ENCODE peak calls at places on chromosomes 7 and 10, in eight cellular contexts. One of them, this sample, is unnamed.

GRCh38 chr7:66047426-66047825 is 28.2 kb upstream of the ASL start:
- DNase-seq in cardiac muscle cell: no peak
- DNase-seq in mucosa of descending colon: no peak
- DNase-seq in germinal center: no peak
- DNase-seq in left colon: no peak
- DNase-seq in HuH-7: no peak
- DNase-seq in DMS53: no peak
- DNase-seq in stimulated activated CD8-positive, alpha-beta memory T cell treated with anti-CD3 and anti-CD28 coated beads, Interleukin-4, amount 100 ng/mL, for 48 hours: no peak
- DNase-seq in this sample: no peak

GRCh38 chr10:110813743-110814472 is 57.8 kb upstream of the PDCD4 start:
- DNase-seq in DMS53: no peak
- DNase-seq in stimulated activated CD8-positive, alpha-beta memory T cell treated with anti-CD3 and anti-CD28 coated beads, Interleukin-4, amount 100 ng/mL, for 48 hours: no peak
- DNase-seq in mucosa of descending colon: no peak
- DNase-seq in left colon: no peak
- DNase-seq in germinal center: no peak
- DNase-seq in HuH-7: no peak
- DNase-seq in cardiac muscle cell: no peak
- DNase-seq in this sample: peak

GRCh38 chr7:145599376-145599775 is 517.2 kb upstream of the CNTNAP2 start:
- DNase-seq in DMS53: no peak
- DNase-seq in left colon: no peak
- DNase-seq in HuH-7: no peak
- DNase-seq in germinal center: no peak
- DNase-seq in stimulated activated CD8-positive, alpha-beta memory T cell treated with anti-CD3 and anti-CD28 coated beads, Interleukin-4, amount 100 ng/mL, for 48 hours: no peak
- DNase-seq in mucosa of descending colon: no peak
- DNase-seq in cardiac muscle cell: no peak
- DNase-seq in this sample: no peak

GRCh38 chr10:6642881-6643280 is 62.8 kb upstream of the PRKCQ start:
- DNase-seq in mucosa of descending colon: no peak
- DNase-seq in DMS53: no peak
- DNase-seq in germinal center: no peak
- DNase-seq in HuH-7: no peak
- DNase-seq in stimulated activated CD8-positive, alpha-beta memory T cell treated with anti-CD3 and anti-CD28 coated beads, Interleukin-4, amount 100 ng/mL, for 48 hours: peak
- DNase-seq in cardiac muscle cell: no peak
- DNase-seq in left colon: no peak
- DNase-seq in this sample: no peak

GRCh38 chr10:851891-852290 is 79.6 kb downstream of the LARP4B start:
- DNase-seq in cardiac muscle cell: no peak
- DNase-seq in germinal center: peak
- DNase-seq in left colon: no peak
- DNase-seq in stimulated activated CD8-positive, alpha-beta memory T cell treated with anti-CD3 and anti-CD28 coated beads, Interleukin-4, amount 100 ng/mL, for 48 hours: no peak
- DNase-seq in HuH-7: no peak
- DNase-seq in DMS53: no peak
- DNase-seq in mucosa of descending colon: no peak
- DNase-seq in this sample: no peak

GRCh38 chr7:88789480-88790064 is 6.0 kb downstream of the TEX47 start:
- DNase-seq in HuH-7: no peak
- DNase-seq in mucosa of descending colon: no peak
- DNase-seq in cardiac muscle cell: peak
- DNase-seq in stimulated activated CD8-positive, alpha-beta memory T cell treated with anti-CD3 and anti-CD28 coated beads, Interleukin-4, amount 100 ng/mL, for 48 hours: no peak
- DNase-seq in germinal center: peak
- DNase-seq in DMS53: peak
- DNase-seq in left colon: no peak
- DNase-seq in this sample: peak

GRCh38 chr7:151167197-151167911 is at the start of gene GBX1:
- DNase-seq in HuH-7: peak
- DNase-seq in stimulated activated CD8-positive, alpha-beta memory T cell treated with anti-CD3 and anti-CD28 coated beads, Interleukin-4, amount 100 ng/mL, for 48 hours: no peak
- DNase-seq in left colon: no peak
- DNase-seq in cardiac muscle cell: peak
- DNase-seq in DMS53: peak
- DNase-seq in mucosa of descending colon: no peak
- DNase-seq in germinal center: peak
- DNase-seq in this sample: no peak

GRCh38 chr7:7180725-7181428 is 1.5 kb upstream of the C1GALT1 start:
- DNase-seq in DMS53: no peak
- DNase-seq in left colon: peak
- DNase-seq in germinal center: no peak
- DNase-seq in HuH-7: no peak
- DNase-seq in cardiac muscle cell: no peak
- DNase-seq in mucosa of descending colon: peak
- DNase-seq in stimulated activated CD8-positive, alpha-beta memory T cell treated with anti-CD3 and anti-CD28 coated beads, Interleukin-4, amount 100 ng/mL, for 48 hours: no peak
- DNase-seq in this sample: no peak

GRCh38 chr10:19683965-19684364 is 132.3 kb upstream of the PLXDC2 start:
- DNase-seq in cardiac muscle cell: no peak
- DNase-seq in left colon: no peak
- DNase-seq in stimulated activated CD8-positive, alpha-beta memory T cell treated with anti-CD3 and anti-CD28 coated beads, Interleukin-4, amount 100 ng/mL, for 48 hours: no peak
- DNase-seq in HuH-7: no peak
- DNase-seq in germinal center: no peak
- DNase-seq in mucosa of descending colon: no peak
- DNase-seq in DMS53: no peak
- DNase-seq in this sample: no peak

GRCh38 chr10:51965451-51965850 is 266.1 kb upstream of the CSTF2T start:
- DNase-seq in germinal center: no peak
- DNase-seq in mucosa of descending colon: no peak
- DNase-seq in cardiac muscle cell: no peak
- DNase-seq in left colon: no peak
- DNase-seq in HuH-7: no peak
- DNase-seq in DMS53: no peak
- DNase-seq in stimulated activated CD8-positive, alpha-beta memory T cell treated with anti-CD3 and anti-CD28 coated beads, Interleukin-4, amount 100 ng/mL, for 48 hours: no peak
- DNase-seq in this sample: no peak

GRCh38 chr7:73737491-73738219 is 947 bp downstream of the ABHD11 start:
- DNase-seq in mucosa of descending colon: no peak
- DNase-seq in DMS53: no peak
- DNase-seq in left colon: no peak
- DNase-seq in germinal center: no peak
- DNase-seq in HuH-7: no peak
- DNase-seq in cardiac muscle cell: no peak
- DNase-seq in stimulated activated CD8-positive, alpha-beta memory T cell treated with anti-CD3 and anti-CD28 coated beads, Interleukin-4, amount 100 ng/mL, for 48 hours: no peak
- DNase-seq in this sample: no peak

GRCh38 chr10:4555920-4556319 is 270.1 kb upstream of the AKR1E2 start:
- DNase-seq in DMS53: no peak
- DNase-seq in cardiac muscle cell: no peak
- DNase-seq in stimulated activated CD8-positive, alpha-beta memory T cell treated with anti-CD3 and anti-CD28 coated beads, Interleukin-4, amount 100 ng/mL, for 48 hours: no peak
- DNase-seq in mucosa of descending colon: no peak
- DNase-seq in left colon: no peak
- DNase-seq in germinal center: no peak
- DNase-seq in HuH-7: no peak
- DNase-seq in this sample: no peak

GRCh38 chr10:11164806-11165590 is 147.3 kb downstream of the CELF2 start:
- DNase-seq in DMS53: no peak
- DNase-seq in HuH-7: no peak
- DNase-seq in stimulated activated CD8-positive, alpha-beta memory T cell treated with anti-CD3 and anti-CD28 coated beads, Interleukin-4, amount 100 ng/mL, for 48 hours: peak
- DNase-seq in cardiac muscle cell: peak
- DNase-seq in left colon: peak
- DNase-seq in mucosa of descending colon: peak
- DNase-seq in germinal center: peak
- DNase-seq in this sample: peak

GRCh38 chr10:45000764-45001381 is at the start of gene ZNF22:
- DNase-seq in DMS53: peak
- DNase-seq in left colon: peak
- DNase-seq in HuH-7: peak
- DNase-seq in cardiac muscle cell: peak
- DNase-seq in germinal center: peak
- DNase-seq in mucosa of descending colon: peak
- DNase-seq in stimulated activated CD8-positive, alpha-beta memory T cell treated with anti-CD3 and anti-CD28 coated beads, Interleukin-4, amount 100 ng/mL, for 48 hours: peak
- DNase-seq in this sample: peak

GRCh38 chr7:6530626-6531491 is 20.4 kb downstream of the GRID2IP start:
- DNase-seq in mucosa of descending colon: peak
- DNase-seq in stimulated activated CD8-positive, alpha-beta memory T cell treated with anti-CD3 and anti-CD28 coated beads, Interleukin-4, amount 100 ng/mL, for 48 hours: peak
- DNase-seq in cardiac muscle cell: peak
- DNase-seq in DMS53: peak
- DNase-seq in HuH-7: peak
- DNase-seq in left colon: peak
- DNase-seq in germinal center: peak
- DNase-seq in this sample: peak

GRCh38 chr10:116769791-116770190 is 27.4 kb upstream of the HSPA12A start:
- DNase-seq in HuH-7: no peak
- DNase-seq in mucosa of descending colon: no peak
- DNase-seq in cardiac muscle cell: no peak
- DNase-seq in stimulated activated CD8-positive, alpha-beta memory T cell treated with anti-CD3 and anti-CD28 coated beads, Interleukin-4, amount 100 ng/mL, for 48 hours: no peak
- DNase-seq in DMS53: no peak
- DNase-seq in germinal center: no peak
- DNase-seq in left colon: no peak
- DNase-seq in this sample: no peak

GRCh38 chr7:107209565-107209964 is 40.8 kb downstream of the HBP1 start:
- DNase-seq in stimulated activated CD8-positive, alpha-beta memory T cell treated with anti-CD3 and anti-CD28 coated beads, Interleukin-4, amount 100 ng/mL, for 48 hours: no peak
- DNase-seq in DMS53: no peak
- DNase-seq in mucosa of descending colon: peak
- DNase-seq in germinal center: no peak
- DNase-seq in cardiac muscle cell: no peak
- DNase-seq in left colon: peak
- DNase-seq in HuH-7: no peak
- DNase-seq in this sample: no peak

GRCh38 chr10:60114765-60115586 is 208.6 kb upstream of the CCDC6 start:
- DNase-seq in germinal center: peak
- DNase-seq in left colon: no peak
- DNase-seq in HuH-7: peak
- DNase-seq in mucosa of descending colon: peak
- DNase-seq in DMS53: peak
- DNase-seq in stimulated activated CD8-positive, alpha-beta memory T cell treated with anti-CD3 and anti-CD28 coated beads, Interleukin-4, amount 100 ng/mL, for 48 hours: no peak
- DNase-seq in cardiac muscle cell: peak
- DNase-seq in this sample: peak

GRCh38 chr10:103715430-103715829 is 139.9 kb downstream of the SH3PXD2A start:
- DNase-seq in DMS53: no peak
- DNase-seq in mucosa of descending colon: no peak
- DNase-seq in left colon: no peak
- DNase-seq in cardiac muscle cell: no peak
- DNase-seq in germinal center: no peak
- DNase-seq in HuH-7: no peak
- DNase-seq in stimulated activated CD8-positive, alpha-beta memory T cell treated with anti-CD3 and anti-CD28 coated beads, Interleukin-4, amount 100 ng/mL, for 48 hours: no peak
- DNase-seq in this sample: no peak

GRCh38 chr7:152521420-152522337 is 85.9 kb upstream of the KMT2C start:
- DNase-seq in stimulated activated CD8-positive, alpha-beta memory T cell treated with anti-CD3 and anti-CD28 coated beads, Interleukin-4, amount 100 ng/mL, for 48 hours: no peak
- DNase-seq in left colon: no peak
- DNase-seq in cardiac muscle cell: no peak
- DNase-seq in DMS53: peak
- DNase-seq in germinal center: no peak
- DNase-seq in HuH-7: peak
- DNase-seq in mucosa of descending colon: peak
- DNase-seq in this sample: peak

GRCh38 chr10:125038637-125039036 is 96.7 kb downstream of the ZRANB1 start:
- DNase-seq in HuH-7: peak
- DNase-seq in DMS53: peak
- DNase-seq in cardiac muscle cell: peak
- DNase-seq in germinal center: no peak
- DNase-seq in left colon: peak
- DNase-seq in mucosa of descending colon: peak
- DNase-seq in stimulated activated CD8-positive, alpha-beta memory T cell treated with anti-CD3 and anti-CD28 coated beads, Interleukin-4, amount 100 ng/mL, for 48 hours: no peak
- DNase-seq in this sample: peak

GRCh38 chr7:155918720-155919399 is 106.6 kb upstream of the SHH start:
- DNase-seq in HuH-7: peak
- DNase-seq in DMS53: peak
- DNase-seq in mucosa of descending colon: peak
- DNase-seq in cardiac muscle cell: no peak
- DNase-seq in left colon: peak
- DNase-seq in stimulated activated CD8-positive, alpha-beta memory T cell treated with anti-CD3 and anti-CD28 coated beads, Interleukin-4, amount 100 ng/mL, for 48 hours: no peak
- DNase-seq in germinal center: no peak
- DNase-seq in this sample: peak

GRCh38 chr10:47340613-47341170 is 7.5 kb upstream of the RBP3 start:
- DNase-seq in left colon: peak
- DNase-seq in cardiac muscle cell: peak
- DNase-seq in DMS53: peak
- DNase-seq in stimulated activated CD8-positive, alpha-beta memory T cell treated with anti-CD3 and anti-CD28 coated beads, Interleukin-4, amount 100 ng/mL, for 48 hours: peak
- DNase-seq in HuH-7: peak
- DNase-seq in mucosa of descending colon: peak
- DNase-seq in germinal center: peak
- DNase-seq in this sample: peak

This sample was measured in small intestine.